ENCODE peak calls at places on chromosomes 13 and 19, in four cellular contexts. One of them, this sample, is unnamed.

GRCh38 chr19:38303517-38304351 is at the start of gene C19orf33:
- DNase-seq in tibial artery: no peak
- DNase-seq in neural progenitor cell: no peak
- DNase-seq in lower leg skin: peak
- DNase-seq in this sample: no peak

GRCh38 chr13:39676315-39676876 is 20.9 kb downstream of the COG6 start:
- DNase-seq in tibial artery: no peak
- DNase-seq in lower leg skin: no peak
- DNase-seq in neural progenitor cell: peak
- DNase-seq in this sample: peak

GRCh38 chr19:50293263-50294004 is 35.7 kb downstream of the KCNC3 start:
- DNase-seq in lower leg skin: no peak
- DNase-seq in neural progenitor cell: no peak
- DNase-seq in tibial artery: no peak
- DNase-seq in this sample: no peak

GRCh38 chr13:99322297-99323103 is 15.3 kb upstream of the GPR183 start:
- DNase-seq in lower leg skin: no peak
- DNase-seq in tibial artery: no peak
- DNase-seq in neural progenitor cell: no peak
- DNase-seq in this sample: peak

GRCh38 chr13:75132800-75133695 is 348.9 kb downstream of the TBC1D4 start:
- DNase-seq in lower leg skin: no peak
- DNase-seq in tibial artery: no peak
- DNase-seq in neural progenitor cell: no peak
- DNase-seq in this sample: no peak

GRCh38 chr13:97986841-97987240 is 33.4 kb downstream of the IPO5 start:
- DNase-seq in tibial artery: no peak
- DNase-seq in lower leg skin: no peak
- DNase-seq in neural progenitor cell: no peak
- DNase-seq in this sample: no peak

GRCh38 chr13:105817011-105817410 is 718.5 kb downstream of the EFNB2 start:
- DNase-seq in tibial artery: no peak
- DNase-seq in neural progenitor cell: peak
- DNase-seq in lower leg skin: no peak
- DNase-seq in this sample: no peak

GRCh38 chr13:44649118-44649455 is 73.0 kb upstream of the TSC22D1 start:
- DNase-seq in lower leg skin: no peak
- DNase-seq in neural progenitor cell: peak
- DNase-seq in tibial artery: no peak
- DNase-seq in this sample: no peak

GRCh38 chr13:113863511-113864302 is at the start of gene GAS6:
- DNase-seq in tibial artery: peak
- DNase-seq in neural progenitor cell: peak
- DNase-seq in lower leg skin: no peak
- DNase-seq in this sample: peak

GRCh38 chr13:28684257-28684656 is 25.3 kb downstream of the POMP start:
- DNase-seq in lower leg skin: no peak
- DNase-seq in tibial artery: no peak
- DNase-seq in neural progenitor cell: peak
- DNase-seq in this sample: peak

GRCh38 chr19:53553865-53554791 is 16.2 kb downstream of the ZNF331 start:
- DNase-seq in lower leg skin: peak
- DNase-seq in neural progenitor cell: no peak
- DNase-seq in tibial artery: peak
- DNase-seq in this sample: peak

GRCh38 chr13:27790523-27790922 is 1.8 kb upstream of the GSX1 start:
- DNase-seq in neural progenitor cell: peak
- DNase-seq in tibial artery: no peak
- DNase-seq in lower leg skin: no peak
- DNase-seq in this sample: no peak

GRCh38 chr13:44810067-44810840 is 179.0 kb downstream of the NUFIP1 start:
- DNase-seq in tibial artery: no peak
- DNase-seq in lower leg skin: peak
- DNase-seq in neural progenitor cell: no peak
- DNase-seq in this sample: peak

GRCh38 chr13:113448885-113449692 is 4.2 kb downstream of the ADPRHL1 start:
- DNase-seq in neural progenitor cell: no peak
- DNase-seq in lower leg skin: peak
- DNase-seq in tibial artery: peak
- DNase-seq in this sample: no peak

DNA sequence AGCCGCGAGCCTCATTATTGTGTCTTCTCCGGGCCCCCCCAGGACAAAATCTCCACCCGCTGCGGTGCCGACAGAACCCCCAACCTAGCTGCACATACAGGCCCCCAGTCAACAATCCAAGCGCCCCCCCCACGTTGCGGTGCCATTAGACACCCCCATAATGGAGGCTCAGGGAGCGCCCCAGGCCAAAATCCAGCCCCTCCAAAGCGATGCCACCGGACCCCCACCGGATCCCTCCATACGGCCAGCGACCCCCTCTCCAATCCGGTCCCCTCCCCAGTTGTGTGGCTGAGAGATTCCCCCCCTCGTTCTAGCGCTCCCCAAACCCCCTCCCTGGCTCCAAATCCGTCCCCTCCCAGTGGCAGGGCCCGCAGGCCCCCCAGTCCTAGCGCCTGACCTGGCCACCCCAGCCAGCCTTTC is 21.5 kb upstream of the SEMA6B start:
- DNase-seq in neural progenitor cell: no peak
- DNase-seq in tibial artery: no peak
- DNase-seq in lower leg skin: no peak
- DNase-seq in this sample: no peak
- H3K4me3 ChIP-seq in neural progenitor cell: peak
- H3K4me3 ChIP-seq in tibial artery: peak
- H3K4me3 ChIP-seq in lower leg skin: no peak
- H3K4me3 ChIP-seq in this sample: peak

GRCh38 chr13:42812311-42812710 is 30.9 kb downstream of the FAM216B start:
- DNase-seq in neural progenitor cell: no peak
- DNase-seq in tibial artery: no peak
- DNase-seq in lower leg skin: no peak
- DNase-seq in this sample: no peak
- TF ChIP-seq CTCF in neural progenitor cell: no peak
- TF ChIP-seq CTCF in tibial artery: no peak
- TF ChIP-seq CTCF in lower leg skin: no peak
- TF ChIP-seq CTCF in this sample: no peak

DNA sequence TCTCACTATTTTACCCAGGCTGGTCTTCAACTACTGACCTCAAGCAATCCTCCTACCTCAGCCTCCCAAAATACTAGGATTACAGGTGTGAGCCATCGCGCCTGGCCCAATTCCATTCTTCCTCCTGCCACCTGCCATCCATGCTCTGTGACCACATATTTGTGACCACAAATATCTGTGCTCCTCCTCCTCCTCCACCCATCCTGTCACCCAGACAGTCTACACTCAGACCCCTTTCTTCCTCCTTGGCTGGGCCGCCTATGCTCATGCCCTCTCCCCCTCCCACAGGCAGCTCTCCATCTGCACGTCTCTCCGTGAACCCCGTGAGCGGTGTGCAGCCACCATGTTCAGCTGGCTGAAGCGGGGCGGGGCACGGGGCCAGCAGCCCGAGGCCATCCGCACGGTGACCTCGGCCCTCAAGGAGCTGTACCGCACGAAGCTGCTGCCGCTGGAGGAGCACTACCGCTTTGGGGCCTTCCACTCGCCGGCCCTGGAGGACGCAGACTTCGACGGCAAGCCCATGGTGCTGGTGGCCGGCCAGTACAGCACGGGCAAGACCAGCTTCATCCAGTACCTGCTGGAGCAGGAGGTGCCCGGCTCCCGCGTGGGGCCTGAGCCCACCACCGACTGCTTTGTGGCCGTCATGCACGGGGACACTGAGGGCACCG is 3.2 kb downstream of the EHD2 start:
- DNase-seq in lower leg skin: no peak
- DNase-seq in tibial artery: no peak
- DNase-seq in neural progenitor cell: no peak
- DNase-seq in this sample: no peak
- H3K4me3 ChIP-seq in lower leg skin: no peak
- H3K4me3 ChIP-seq in tibial artery: peak
- H3K4me3 ChIP-seq in neural progenitor cell: no peak
- H3K4me3 ChIP-seq in this sample: no peak

GRCh38 chr19:5826531-5827341 is 12.8 kb downstream of the FUT6 start:
- DNase-seq in tibial artery: no peak
- DNase-seq in neural progenitor cell: peak
- DNase-seq in lower leg skin: no peak
- DNase-seq in this sample: peak
- TF ChIP-seq CTCF in tibial artery: no peak
- TF ChIP-seq CTCF in neural progenitor cell: no peak
- TF ChIP-seq CTCF in lower leg skin: no peak
- TF ChIP-seq CTCF in this sample: no peak

GRCh38 chr19:3687774-3688706 is 12.2 kb downstream of the PIP5K1C start:
- DNase-seq in lower leg skin: no peak
- DNase-seq in neural progenitor cell: peak
- DNase-seq in tibial artery: no peak
- DNase-seq in this sample: no peak
- H3K4me3 ChIP-seq in lower leg skin: no peak
- H3K4me3 ChIP-seq in neural progenitor cell: peak
- H3K4me3 ChIP-seq in tibial artery: no peak
- H3K4me3 ChIP-seq in this sample: no peak

GRCh38 chr13:78241278-78241919 is 322.8 kb upstream of the EDNRB start:
- DNase-seq in neural progenitor cell: peak
- DNase-seq in tibial artery: no peak
- DNase-seq in lower leg skin: no peak
- DNase-seq in this sample: peak
- TF ChIP-seq CTCF in neural progenitor cell: peak
- TF ChIP-seq CTCF in tibial artery: no peak
- TF ChIP-seq CTCF in lower leg skin: no peak
- TF ChIP-seq CTCF in this sample: peak

GRCh38 chr13:34148359-34148758 is 330.4 kb downstream of the RFC3 start:
- DNase-seq in neural progenitor cell: no peak
- DNase-seq in lower leg skin: no peak
- DNase-seq in tibial artery: no peak
- DNase-seq in this sample: no peak

GRCh38 chr13:34143637-34144036 is 325.7 kb downstream of the RFC3 start:
- DNase-seq in tibial artery: no peak
- DNase-seq in lower leg skin: no peak
- DNase-seq in neural progenitor cell: no peak
- DNase-seq in this sample: no peak

GRCh38 chr13:34139660-34140059 is 321.7 kb downstream of the RFC3 start:
- DNase-seq in lower leg skin: no peak
- DNase-seq in neural progenitor cell: no peak
- DNase-seq in tibial artery: no peak
- DNase-seq in this sample: no peak

DNA sequence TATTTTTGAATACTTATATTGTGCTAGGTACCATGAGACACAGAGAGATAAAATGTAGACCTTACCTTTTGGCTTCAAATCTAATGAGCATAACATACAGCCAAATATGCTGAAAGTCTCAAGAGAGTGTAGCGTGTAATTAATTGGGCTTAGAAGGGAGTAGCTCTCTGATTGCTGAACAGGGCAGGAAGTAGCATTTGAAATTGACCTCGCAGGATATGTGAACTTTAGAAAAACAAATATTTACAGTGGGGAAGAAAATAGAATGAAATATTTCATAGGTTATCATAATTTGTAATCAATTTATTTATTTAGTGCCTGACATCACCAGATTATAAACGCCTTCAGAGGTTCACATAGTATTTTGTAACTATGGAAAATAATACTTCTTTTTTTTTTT is 327.1 kb downstream of the RFC3 start:
- DNase-seq in neural progenitor cell: no peak
- DNase-seq in tibial artery: no peak
- DNase-seq in lower leg skin: no peak
- DNase-seq in this sample: no peak
- H3K4me3 ChIP-seq in neural progenitor cell: no peak
- H3K4me3 ChIP-seq in tibial artery: no peak
- H3K4me3 ChIP-seq in lower leg skin: no peak
- H3K4me3 ChIP-seq in this sample: no peak

This sample was measured in fibroblast of pulmonary artery.